ENCODE peak calls at places on chromosomes 2 and 18, in nine cellular contexts. L is fibroblast of mammary gland; M is CD8-positive, alpha-beta T cell; P is fibroblast of lung; E is lower lobe of right lung; S is keratinocyte; C is left lung; J is fibroblast of pulmonary artery; N is PC-9. B is an unnamed sample.

GRCh38 chr18:12516049-12516677 is 108.4 kb downstream of the PRELID3A start:
- DNase-seq in L (peak), M (no peak), P (no peak), E (no peak), S (no peak), C (no peak), J (peak), N (no peak), B (no peak)

GRCh38 chr2:82215212-82215611 is 1910.7 kb upstream of the LRRTM1 start:
- DNase-seq in L (no peak), M (no peak), P (no peak), E (no peak), S (no peak), C (peak), J (no peak), N (no peak), B (no peak)

GRCh38 chr2:165293439-165294420 is 54.5 kb downstream of the SCN2A start:
- DNase-seq in L (peak), M (peak), P (peak), E (no peak), S (peak), C (no peak), J (peak), N (peak), B (peak)

GRCh38 chr18:68779169-68779568 is 18.7 kb upstream of the CCDC102B start:
- DNase-seq in L (peak), M (no peak), P (no peak), E (no peak), S (no peak), C (no peak), J (peak), N (no peak), B (no peak)

GRCh38 chr2:7701807-7702206 is 784.6 kb downstream of the RNF144A start:
- DNase-seq in L (no peak), M (no peak), P (no peak), E (no peak), S (no peak), C (no peak), J (no peak), N (no peak), B (no peak)

GRCh38 chr2:64463784-64464183 is 9.8 kb downstream of the LGALSL start:
- DNase-seq in L (peak), M (no peak), P (peak), E (no peak), S (no peak), C (no peak), J (peak), N (no peak), B (no peak)

GRCh38 chr2:127563458-127564428 is 28.3 kb downstream of the MYO7B start:
- DNase-seq in L (no peak), M (no peak), P (no peak), E (no peak), S (no peak), C (no peak), J (no peak), N (no peak), B (no peak)

GRCh38 chr2:231627384-231628156 is 34.9 kb downstream of the TEX44 start:
- DNase-seq in L (peak), M (no peak), P (peak), E (no peak), S (no peak), C (no peak), J (peak), N (no peak), B (no peak)

GRCh38 chr2:106542730-106543359 is 55.7 kb downstream of the CD8B2 start:
- DNase-seq in L (peak), M (peak), P (peak), E (peak), S (peak), C (peak), J (peak), N (peak), B (peak)

GRCh38 chr18:23864620-23865019 is 149.9 kb upstream of the TTC39C start:
- DNase-seq in L (no peak), M (peak), P (no peak), E (no peak), S (no peak), C (no peak), J (no peak), N (no peak), B (no peak)

GRCh38 chr2:237774811-237775553 is 23.6 kb upstream of the RBM44 start:
- DNase-seq in L (peak), M (peak), P (peak), E (peak), S (no peak), C (no peak), J (peak), N (peak), B (peak)

GRCh38 chr2:33518929-33519328 is 42.5 kb downstream of the RASGRP3 start:
- DNase-seq in L (peak), M (no peak), P (peak), E (no peak), S (no peak), C (no peak), J (peak), N (no peak), B (no peak)

DNA sequence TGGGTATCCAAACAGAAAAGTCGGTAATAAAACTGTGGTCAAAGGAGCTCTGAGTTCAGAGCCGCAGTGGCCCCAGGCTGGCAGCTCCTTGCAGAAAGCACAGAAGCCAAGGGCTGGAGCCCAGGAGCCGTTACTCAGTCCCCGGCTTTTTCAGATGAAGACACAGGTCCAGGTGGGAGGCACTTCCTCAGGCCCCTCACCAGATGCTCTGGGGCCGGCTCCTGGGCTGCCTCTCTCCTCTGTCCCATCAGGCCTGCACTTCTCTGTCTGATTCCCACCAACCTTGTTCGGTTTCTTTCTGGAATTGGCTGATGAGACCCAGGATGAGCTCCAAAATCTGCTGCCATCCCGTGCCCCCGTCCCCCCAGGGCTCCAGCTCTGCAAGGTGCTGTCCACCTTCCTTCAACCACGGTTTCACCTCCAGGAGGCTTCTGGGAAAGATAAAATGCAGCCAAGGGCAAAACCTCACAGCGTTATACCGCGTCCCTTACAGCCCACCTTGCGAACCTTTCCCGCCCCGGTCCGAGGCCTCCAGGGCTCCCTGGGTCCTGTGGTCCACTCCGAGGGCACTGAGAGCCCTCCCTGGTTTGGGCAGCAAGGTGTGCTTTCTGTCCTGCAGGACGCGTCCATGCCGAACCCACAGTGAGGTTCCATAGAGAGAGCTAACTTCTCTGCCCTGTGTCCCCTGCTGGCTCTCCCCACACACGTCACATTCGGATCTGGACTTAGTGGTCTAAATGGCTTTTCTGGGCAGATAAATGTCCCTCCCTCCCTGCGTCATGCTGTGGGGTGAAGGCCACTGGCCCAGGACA is 102.9 kb downstream of the TPO start:
- DNase-seq in L (no peak), M (no peak), P (no peak), E (no peak), S (no peak), C (no peak), J (no peak), N (no peak), B (no peak)
- TF ChIP-seq CTCF in L (no peak), M (no peak), P (no peak), E (no peak), S (no peak), C (no peak), J (no peak), N (no peak), B (no peak)

DNA sequence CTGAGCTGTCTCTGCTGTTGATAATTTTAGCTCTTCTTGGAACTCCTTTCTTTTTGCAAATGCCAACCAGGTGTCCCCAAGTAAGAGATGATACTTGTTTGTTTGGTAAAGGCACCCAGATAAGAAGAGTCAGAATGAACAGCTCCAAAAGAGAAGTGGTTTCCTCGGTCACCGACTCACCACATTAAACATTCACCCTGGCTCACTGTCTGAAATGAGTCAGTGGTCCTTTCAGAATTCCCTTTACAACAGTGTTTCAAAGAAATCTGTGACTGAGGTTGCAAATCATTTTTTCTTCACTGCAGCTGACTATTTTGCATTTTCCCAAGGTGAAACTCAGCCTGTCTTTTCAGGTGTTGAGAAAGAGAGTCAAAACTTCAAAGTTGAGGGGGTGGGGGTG is 16.2 kb upstream of the CXCR4 start:
- DNase-seq in L (no peak), M (no peak), P (no peak), E (no peak), S (no peak), C (no peak), J (no peak), N (no peak), B (no peak)
- H3K4me3 ChIP-seq in L (no peak), M (peak), P (no peak), E (no peak), S (no peak), C (no peak), J (no peak), N (no peak), B (no peak)

GRCh38 chr18:77061946-77062517 is 70.6 kb downstream of the MBP start:
- DNase-seq in L (no peak), M (no peak), P (no peak), E (peak), S (no peak), C (no peak), J (no peak), N (no peak), B (no peak)
- TF ChIP-seq CTCF in L (no peak), M (no peak), P (no peak), E (peak), S (no peak), C (no peak), J (no peak), N (no peak), B (no peak)

GRCh38 chr18:75638597-75639467 is 211.3 kb upstream of the SMIM21 start:
- DNase-seq in L (peak), M (no peak), P (peak), E (no peak), S (no peak), C (no peak), J (peak), N (no peak), B (no peak)
- H3K4me3 ChIP-seq in L (peak), M (no peak), P (peak), E (peak), S (no peak), C (no peak), J (peak), N (no peak), B (no peak)

DNA sequence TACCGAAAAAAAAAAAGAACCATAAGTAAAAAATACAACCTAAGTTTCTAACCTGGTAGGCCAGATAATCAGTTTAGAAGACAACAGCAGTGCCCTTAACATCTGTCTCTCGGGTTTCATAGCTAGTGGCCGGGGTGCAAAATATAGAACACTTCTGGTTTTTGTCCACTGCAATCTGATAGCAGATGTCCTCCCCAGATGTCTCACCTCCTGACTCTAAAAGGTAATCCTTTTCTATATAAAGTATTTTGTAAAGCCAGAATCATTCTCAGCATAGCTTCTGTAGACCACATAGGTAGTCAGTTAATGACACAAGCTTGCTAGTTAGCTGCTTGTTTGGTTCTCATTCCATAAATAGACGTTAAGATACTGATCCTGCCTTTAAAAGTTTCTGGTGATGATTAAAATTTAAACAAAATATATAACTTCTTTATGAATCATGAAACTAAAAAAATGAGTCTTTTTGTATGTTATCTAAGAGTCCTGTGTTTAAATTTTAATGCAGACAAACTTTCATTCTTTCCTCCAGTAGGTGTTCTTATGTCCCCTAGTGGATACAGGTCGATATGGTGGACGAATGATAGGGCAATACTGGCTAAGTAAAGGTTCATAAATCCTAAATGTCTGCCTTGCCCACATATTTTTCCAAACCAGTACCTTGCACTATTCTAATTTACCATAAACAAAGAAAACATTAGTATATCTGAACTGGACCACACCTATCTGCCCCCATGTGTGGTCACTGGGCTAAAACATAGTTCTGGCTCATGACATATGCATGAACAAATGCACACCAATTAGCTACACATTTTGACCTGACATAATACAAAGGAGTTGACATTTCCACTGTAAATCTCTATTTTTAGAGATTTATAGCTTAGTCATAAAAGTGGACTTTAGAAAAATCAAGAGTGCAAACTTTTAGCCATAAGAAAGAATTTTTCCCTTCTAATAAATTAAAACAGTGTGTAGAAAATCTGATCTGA is 171.0 kb downstream of the SRBD1 start:
- DNase-seq in L (peak), M (no peak), P (peak), E (no peak), S (no peak), C (no peak), J (peak), N (no peak), B (no peak)
- TF ChIP-seq CTCF in L (peak), M (no peak), P (peak), E (no peak), S (no peak), C (no peak), J (peak), N (peak), B (peak)

GRCh38 chr2:171431677-171432167 is 2.1 kb downstream of the METTL8 start:
- DNase-seq in L (no peak), M (no peak), P (no peak), E (no peak), S (no peak), C (peak), J (no peak), N (no peak), B (no peak)
- H3K4me3 ChIP-seq in L (no peak), M (no peak), P (no peak), E (no peak), S (peak), C (no peak), J (no peak), N (peak), B (no peak)

DNA sequence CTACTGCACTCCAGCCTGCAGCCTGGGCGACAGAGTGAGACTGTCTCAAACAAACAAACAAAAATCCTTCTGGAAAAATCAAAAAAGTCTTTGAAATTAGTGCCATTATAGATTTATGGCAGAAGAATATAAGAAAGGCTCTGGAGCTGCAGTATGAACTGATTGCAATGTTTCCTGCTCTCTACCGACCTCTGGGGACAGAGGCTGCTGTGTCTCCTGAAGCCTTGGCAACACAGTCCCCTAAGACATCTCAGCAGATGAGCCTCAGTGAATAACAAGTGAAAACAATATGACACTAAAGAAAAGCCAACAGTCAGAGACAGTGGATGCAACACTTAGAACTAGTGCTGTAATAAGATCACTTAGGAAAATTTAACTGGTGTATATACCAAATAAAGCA is 494.9 kb upstream of the LRATD1 start:
- DNase-seq in L (no peak), M (no peak), P (no peak), E (no peak), S (no peak), C (no peak), J (no peak), N (no peak), B (peak)
- TF ChIP-seq CTCF in L (no peak), M (no peak), P (no peak), E (no peak), S (peak), C (no peak), J (no peak), N (peak), B (peak)

B was measured in BE2C.